ENCODE peak calls at places on chromosomes 4 and X, in four cellular contexts. One of them, this sample, is unnamed.

GRCh38 chr4:112916868-112917267 is 132.6 kb upstream of the ANK2 start:
- DNase-seq in GM12878: no peak
- DNase-seq in HepG2: no peak
- DNase-seq in K562: no peak
- DNase-seq in this sample: no peak

GRCh38 chr4:40322853-40323252 is 12.3 kb upstream of the CHRNA9 start:
- DNase-seq in GM12878: no peak
- DNase-seq in HepG2: no peak
- DNase-seq in K562: no peak
- DNase-seq in this sample: no peak

GRCh38 chr4:40348000-40348399 is 12.9 kb downstream of the CHRNA9 start:
- DNase-seq in GM12878: no peak
- DNase-seq in HepG2: no peak
- DNase-seq in K562: no peak
- DNase-seq in this sample: no peak

GRCh38 chr4:74631338-74631737 is 163.0 kb downstream of the BTC start:
- DNase-seq in GM12878: no peak
- DNase-seq in HepG2: no peak
- DNase-seq in K562: no peak
- DNase-seq in this sample: no peak

GRCh38 chrX:41655631-41656030 is 33.1 kb upstream of the GPR34 start:
- DNase-seq in GM12878: no peak
- DNase-seq in HepG2: no peak
- DNase-seq in K562: no peak
- DNase-seq in this sample: peak; percentile 0

GRCh38 chr4:186081202-186081807 is 12.3 kb downstream of the TLR3 start:
- DNase-seq in GM12878: no peak
- DNase-seq in HepG2: no peak
- DNase-seq in K562: no peak
- DNase-seq in this sample: no peak

GRCh38 chrX:11351375-11352295 is 58.4 kb downstream of the AMELX start:
- DNase-seq in GM12878: no peak
- DNase-seq in HepG2: no peak
- DNase-seq in K562: no peak
- DNase-seq in this sample: no peak

GRCh38 chrX:63561425-63561824 is 210.3 kb upstream of the SPIN4 start:
- DNase-seq in GM12878: no peak
- DNase-seq in HepG2: no peak
- DNase-seq in K562: peak; percentile 3
- DNase-seq in this sample: no peak

GRCh38 chrX:100687546-100687945 is 43.5 kb downstream of the SRPX2 start:
- DNase-seq in GM12878: no peak
- DNase-seq in HepG2: no peak
- DNase-seq in K562: no peak
- DNase-seq in this sample: no peak

GRCh38 chrX:133375558-133376340 is 39.5 kb downstream of the GPC4 start:
- DNase-seq in GM12878: no peak
- DNase-seq in HepG2: no peak
- DNase-seq in K562: no peak
- DNase-seq in this sample: no peak

GRCh38 chrX:133269168-133269567 is 51.0 kb upstream of the TFDP3 start:
- DNase-seq in GM12878: no peak
- DNase-seq in HepG2: no peak
- DNase-seq in K562: no peak
- DNase-seq in this sample: no peak

GRCh38 chr4:112765317-112765989 is 128.5 kb downstream of the LARP7 start:
- DNase-seq in GM12878: peak; percentile 7
- DNase-seq in HepG2: peak; percentile 52
- DNase-seq in K562: peak; percentile 37
- DNase-seq in this sample: peak; percentile 36

GRCh38 chr4:62263454-62263853 is 1063.3 kb downstream of the ADGRL3 start:
- DNase-seq in GM12878: no peak
- DNase-seq in HepG2: no peak
- DNase-seq in K562: no peak
- DNase-seq in this sample: no peak

GRCh38 chr4:185573651-185574199 is 38.4 kb upstream of the PDLIM3 start:
- DNase-seq in GM12878: no peak
- DNase-seq in HepG2: peak; percentile 58
- DNase-seq in K562: peak; percentile 60
- DNase-seq in this sample: peak; percentile 45

GRCh38 chr4:8151165-8151650 is 7.4 kb downstream of the ABLIM2 start:
- DNase-seq in GM12878: no peak
- DNase-seq in HepG2: no peak
- DNase-seq in K562: no peak
- DNase-seq in this sample: no peak
- TF ChIP-seq MYC in GM12878: no peak
- TF ChIP-seq MYC in HepG2: no peak
- TF ChIP-seq MYC in K562: no peak
- TF ChIP-seq MYC in this sample: no peak

DNA sequence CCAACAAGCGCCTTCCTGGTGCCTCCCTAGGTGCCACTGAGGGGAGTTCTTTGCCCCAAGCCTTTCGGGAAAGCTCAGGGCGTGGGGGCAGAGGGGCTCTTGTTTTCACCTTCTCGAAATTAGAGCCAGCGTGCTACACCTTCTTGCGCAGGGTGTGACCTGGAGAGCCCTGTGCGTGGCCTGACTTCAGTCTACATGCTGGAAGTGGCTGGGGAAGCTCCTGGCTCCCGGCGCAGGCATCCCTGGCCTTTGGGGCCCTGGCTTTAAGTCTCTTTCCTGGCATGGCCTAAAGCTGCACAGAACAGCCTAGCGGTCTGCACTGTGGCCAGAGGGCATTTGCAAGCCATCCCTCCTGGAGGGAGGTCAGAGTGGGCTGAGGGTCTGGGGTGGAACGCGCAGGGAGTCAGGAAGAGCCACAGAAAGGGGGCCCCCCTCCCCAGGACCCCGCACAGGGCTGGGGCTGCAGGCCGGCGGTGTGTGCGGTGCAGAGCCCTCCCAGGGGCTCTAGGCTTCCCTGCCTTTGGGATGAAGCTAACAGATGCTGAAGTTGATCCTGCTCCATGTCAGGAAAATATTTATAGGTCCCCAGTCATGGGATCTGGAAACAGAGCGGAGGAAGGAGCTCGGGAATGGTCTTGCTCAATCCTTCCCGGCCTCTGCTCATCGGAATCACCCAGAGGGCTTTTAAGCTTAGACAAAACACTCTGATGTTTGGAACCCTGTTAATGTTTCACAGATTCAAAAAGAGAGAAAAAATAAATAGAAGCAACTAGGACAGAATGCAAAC is 781 bp upstream of the SPON2 start:
- DNase-seq in GM12878: no peak
- DNase-seq in HepG2: peak; percentile 89
- DNase-seq in K562: no peak
- DNase-seq in this sample: peak; percentile 61
- TF ChIP-seq SMC3 in GM12878: no peak
- TF ChIP-seq SMC3 in HepG2: no peak
- TF ChIP-seq SMC3 in K562: no peak
- TF ChIP-seq SMC3 in this sample: no peak

DNA sequence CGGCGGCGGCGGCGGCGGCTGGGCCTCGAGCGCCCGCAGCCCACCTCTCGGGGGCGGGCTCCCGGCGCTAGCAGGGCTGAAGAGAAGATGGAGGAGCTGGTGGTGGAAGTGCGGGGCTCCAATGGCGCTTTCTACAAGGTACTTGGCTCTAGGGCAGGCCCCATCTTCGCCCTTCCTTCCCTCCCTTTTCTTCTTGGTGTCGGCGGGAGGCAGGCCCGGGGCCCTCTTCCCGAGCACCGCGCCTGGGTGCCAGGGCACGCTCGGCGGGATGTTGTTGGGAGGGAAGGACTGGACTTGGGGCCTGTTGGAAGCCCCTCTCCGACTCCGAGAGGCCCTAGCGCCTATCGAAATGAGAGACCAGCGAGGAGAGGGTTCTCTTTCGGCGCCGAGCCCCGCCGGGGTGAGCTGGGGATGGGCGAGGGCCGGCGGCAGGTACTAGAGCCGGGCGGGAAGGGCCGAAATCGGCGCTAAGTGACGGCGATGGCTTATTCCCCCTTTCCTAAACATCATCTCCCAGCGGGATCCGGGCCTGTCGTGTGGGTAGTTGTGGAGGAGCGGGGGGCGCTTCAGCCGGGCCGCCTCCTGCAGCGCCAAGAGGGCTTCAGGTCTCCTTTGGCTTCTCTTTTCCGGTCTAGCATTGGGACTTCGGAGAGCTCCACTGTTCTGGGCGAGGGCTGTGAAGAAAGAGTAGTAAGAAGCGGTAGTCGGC is 528 bp downstream of the FMR1 start:
- DNase-seq in GM12878: no peak
- DNase-seq in HepG2: no peak
- DNase-seq in K562: peak; percentile 33
- DNase-seq in this sample: peak; percentile 31
- TF ChIP-seq CEBPB in GM12878: no peak
- TF ChIP-seq CEBPB in HepG2: no peak
- TF ChIP-seq CEBPB in K562: no peak
- TF ChIP-seq CEBPB in this sample: no peak

GRCh38 chr4:119128125-119128524 is 7.5 kb upstream of the MYOZ2 start:
- DNase-seq in GM12878: no peak
- DNase-seq in HepG2: no peak
- DNase-seq in K562: no peak
- DNase-seq in this sample: no peak

GRCh38 chr4:119118397-119118796 is 17.2 kb upstream of the MYOZ2 start:
- DNase-seq in GM12878: no peak
- DNase-seq in HepG2: no peak
- DNase-seq in K562: no peak
- DNase-seq in this sample: no peak

DNA sequence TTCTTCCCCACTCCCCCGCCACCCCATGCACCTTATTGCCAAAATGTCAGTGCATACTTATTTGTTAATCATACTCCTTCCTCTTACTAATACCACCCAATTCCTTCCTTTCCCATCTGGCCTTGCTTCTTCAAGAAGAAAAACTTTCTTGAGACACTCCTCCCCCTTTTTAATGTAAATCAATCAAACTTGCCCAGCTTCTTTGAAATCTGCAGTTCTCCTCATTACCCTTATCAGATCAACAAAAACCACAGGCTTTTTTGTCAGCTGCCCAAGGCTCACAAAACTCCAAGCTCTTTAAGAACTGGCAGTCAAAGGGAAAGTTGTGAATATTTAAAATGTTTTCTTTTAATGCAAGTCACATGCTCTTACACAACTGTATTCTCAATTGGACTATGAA is 11.3 kb upstream of the MYOZ2 start:
- DNase-seq in GM12878: no peak
- DNase-seq in HepG2: no peak
- DNase-seq in K562: no peak
- DNase-seq in this sample: no peak
- TF ChIP-seq MYC in GM12878: no peak
- TF ChIP-seq MYC in HepG2: no peak
- TF ChIP-seq MYC in K562: no peak
- TF ChIP-seq MYC in this sample: no peak

GRCh38 chrX:150185766-150186165 is 177.4 kb upstream of the MAMLD1 start:
- DNase-seq in GM12878: no peak
- DNase-seq in HepG2: no peak
- DNase-seq in K562: no peak
- DNase-seq in this sample: no peak

GRCh38 chrX:150182176-150182575 is 180.9 kb upstream of the MAMLD1 start:
- DNase-seq in GM12878: no peak
- DNase-seq in HepG2: no peak
- DNase-seq in K562: no peak
- DNase-seq in this sample: no peak

GRCh38 chrX:150184487-150184886 is 178.6 kb upstream of the MAMLD1 start:
- DNase-seq in GM12878: no peak
- DNase-seq in HepG2: no peak
- DNase-seq in K562: no peak
- DNase-seq in this sample: no peak
- TF ChIP-seq SMC3 in GM12878: no peak
- TF ChIP-seq SMC3 in HepG2: no peak
- TF ChIP-seq SMC3 in K562: no peak
- TF ChIP-seq SMC3 in this sample: no peak

DNA sequence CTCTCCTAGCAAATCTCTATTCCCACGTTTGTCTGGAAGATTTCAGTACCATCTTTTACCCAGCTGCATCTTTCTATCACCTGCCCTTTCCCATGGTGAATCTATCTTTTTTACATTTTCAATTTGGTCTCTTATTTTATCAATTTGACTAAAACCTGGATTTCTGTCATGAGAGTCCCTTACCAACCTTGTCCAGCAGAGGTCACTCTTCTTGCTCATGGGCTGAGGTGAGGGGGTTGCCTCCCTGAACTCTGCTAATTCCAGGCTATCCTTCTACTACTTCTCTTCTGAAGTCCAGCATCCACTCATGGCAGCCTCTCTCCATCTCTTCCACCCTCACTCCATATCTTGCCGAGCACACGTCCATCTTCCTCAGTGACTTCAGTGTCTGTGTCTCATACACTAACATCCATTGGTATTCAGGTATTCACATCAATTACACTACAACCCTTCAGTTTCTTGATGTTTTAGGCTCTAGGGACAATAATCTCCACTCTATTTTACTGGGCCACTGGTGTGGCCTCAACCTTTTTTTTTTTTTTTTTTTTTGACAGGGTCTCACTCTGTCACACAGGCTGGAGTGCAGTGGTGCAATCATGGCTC is 17.8 kb upstream of the ZNF827 start:
- DNase-seq in GM12878: no peak
- DNase-seq in HepG2: peak; percentile 40
- DNase-seq in K562: peak; percentile 56
- DNase-seq in this sample: peak; percentile 48
- TF ChIP-seq CEBPB in GM12878: no peak
- TF ChIP-seq CEBPB in HepG2: no peak
- TF ChIP-seq CEBPB in K562: no peak
- TF ChIP-seq CEBPB in this sample: no peak

GRCh38 chrX:21524008-21524407 is 134.1 kb downstream of the KLHL34 start:
- DNase-seq in GM12878: no peak
- DNase-seq in HepG2: no peak
- DNase-seq in K562: no peak
- DNase-seq in this sample: no peak

GRCh38 chrX:21529771-21530170 is 128.4 kb downstream of the KLHL34 start:
- DNase-seq in GM12878: no peak
- DNase-seq in HepG2: no peak
- DNase-seq in K562: no peak
- DNase-seq in this sample: no peak

GRCh38 chrX:21528076-21528475 is 130.1 kb downstream of the KLHL34 start:
- DNase-seq in GM12878: no peak
- DNase-seq in HepG2: no peak
- DNase-seq in K562: no peak
- DNase-seq in this sample: no peak
- TF ChIP-seq MYC in GM12878: no peak
- TF ChIP-seq MYC in HepG2: no peak
- TF ChIP-seq MYC in K562: no peak
- TF ChIP-seq MYC in this sample: no peak

GRCh38 chrX:153539171-153539978 is 21.9 kb downstream of the ATP2B3 start:
- DNase-seq in GM12878: no peak
- DNase-seq in HepG2: peak; percentile 23
- DNase-seq in K562: peak; percentile 73
- DNase-seq in this sample: peak; percentile 70
- TF ChIP-seq SMC3 in GM12878: peak; percentile 73
- TF ChIP-seq SMC3 in HepG2: peak; percentile 20
- TF ChIP-seq SMC3 in K562: peak; percentile 91
- TF ChIP-seq SMC3 in this sample: peak; percentile 71